ENCODE peak calls at places on chromosomes 1 and 21, in five cellular contexts. A, T, O, C and L are unnamed samples.

GRCh38 chr1:235919797-235920475 is 53.2 kb upstream of the LYST start:
- DNase-seq in T (no peak), O (peak; percentile 87), A (no peak), C (no peak), L (no peak)

GRCh38 chr1:23588749-23589505 is 29.6 kb upstream of the ID3 start:
- DNase-seq in O (no peak), A (no peak), T (no peak), C (no peak), L (no peak)

GRCh38 chr1:31708324-31708723 is 4.5 kb upstream of the COL16A1 start:
- DNase-seq in T (no peak), A (no peak), O (peak; percentile 47), C (no peak), L (no peak)

GRCh38 chr1:6813165-6813564 is 27.9 kb downstream of the CAMTA1 start:
- DNase-seq in A (no peak), T (no peak), O (no peak), C (no peak), L (no peak)

GRCh38 chr1:41540886-41541591 is 56.6 kb upstream of the EDN2 start:
- DNase-seq in O (peak; percentile 61), C (no peak), A (peak; percentile 47), T (peak; percentile 44), L (peak; percentile 17)

GRCh38 chr1:203282720-203283542 is 22.4 kb upstream of the BTG2 start:
- DNase-seq in A (peak; percentile 33), O (no peak), C (peak; percentile 36), T (no peak), L (no peak)

GRCh38 chr1:229597877-229598276 is 28.0 kb downstream of the TAF5L start:
- DNase-seq in O (peak; percentile 56), A (no peak), T (no peak), C (no peak), L (no peak)

GRCh38 chr1:180268556-180269044 is 38.5 kb downstream of the LHX4 start:
- DNase-seq in C (no peak), A (no peak), T (no peak), O (no peak), L (no peak)

GRCh38 chr1:227884370-227885134 is 63.2 kb downstream of the WNT9A start:
- DNase-seq in A (no peak), O (no peak), C (peak; percentile 10), T (no peak), L (no peak)

GRCh38 chr1:206631085-206631509 is 4.2 kb upstream of the DYRK3 start:
- DNase-seq in C (peak; percentile 39), A (peak; percentile 93), O (peak; percentile 80), T (peak; percentile 85), L (peak; percentile 88)

DNA sequence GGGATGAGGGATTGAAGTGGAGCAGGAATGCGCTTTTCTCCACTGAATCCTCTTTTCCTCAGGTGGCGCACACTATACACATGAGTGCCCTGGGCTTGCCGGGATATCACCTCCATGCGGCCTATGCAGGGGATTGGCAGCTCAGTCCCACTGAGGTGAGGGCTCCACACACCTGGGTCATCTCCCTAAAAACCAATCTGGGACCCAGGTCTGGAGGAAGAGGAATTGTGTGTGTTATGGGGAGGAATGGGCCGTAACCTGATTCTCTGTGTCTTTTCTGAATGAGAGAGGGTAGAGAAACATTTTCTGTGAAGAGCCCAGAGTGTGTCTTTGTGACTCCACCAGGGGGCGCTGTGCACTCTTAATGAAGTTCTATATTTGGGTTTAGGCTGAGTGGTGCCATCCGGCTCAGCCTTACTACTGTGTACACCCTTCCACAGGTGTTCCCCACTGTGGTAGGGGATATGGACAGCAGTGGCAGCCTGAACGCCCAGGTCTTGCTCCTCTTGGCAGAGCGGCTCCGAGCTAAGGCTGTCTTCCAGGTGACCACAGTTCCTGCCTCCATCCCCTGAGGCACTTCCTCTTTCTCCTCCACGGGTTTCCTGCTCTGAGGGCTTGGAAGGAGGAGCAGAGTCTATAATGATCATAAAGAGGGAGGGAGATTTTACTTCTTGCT is 1.5 kb downstream of the TOMM40L start:
- DNase-seq in A (peak; percentile 68), T (peak; percentile 87), C (peak; percentile 78), O (peak; percentile 49), L (peak; percentile 92)
- H3K4me3 ChIP-seq in A (peak overlapping the region; percentile 70), T (peak overlapping the region; percentile 93), C (peak overlapping the region; percentile 82), O (peak overlapping the region; percentile 80), L (peak overlapping the region; percentile 63)

GRCh38 chr1:167060141-167061072 is 29.8 kb downstream of the GPA33 start:
- DNase-seq in O (no peak), C (no peak), A (peak; percentile 32), T (peak; percentile 24), L (no peak)
- TF ChIP-seq CTCF in O (peak; percentile 24), C (no peak), A (peak; percentile 23), T (peak; percentile 31), L (peak; percentile 23)

GRCh38 chr1:47230692-47231313 is 1.2 kb downstream of the TAL1 start:
- DNase-seq in A (no peak), T (no peak), C (no peak), O (no peak), L (no peak)
- H3K4me3 ChIP-seq in A (peak overlapping the region; percentile 62), T (no peak overlapping the region), C (peak overlapping the region; percentile 61), O (no peak overlapping the region), L (no peak overlapping the region)

DNA sequence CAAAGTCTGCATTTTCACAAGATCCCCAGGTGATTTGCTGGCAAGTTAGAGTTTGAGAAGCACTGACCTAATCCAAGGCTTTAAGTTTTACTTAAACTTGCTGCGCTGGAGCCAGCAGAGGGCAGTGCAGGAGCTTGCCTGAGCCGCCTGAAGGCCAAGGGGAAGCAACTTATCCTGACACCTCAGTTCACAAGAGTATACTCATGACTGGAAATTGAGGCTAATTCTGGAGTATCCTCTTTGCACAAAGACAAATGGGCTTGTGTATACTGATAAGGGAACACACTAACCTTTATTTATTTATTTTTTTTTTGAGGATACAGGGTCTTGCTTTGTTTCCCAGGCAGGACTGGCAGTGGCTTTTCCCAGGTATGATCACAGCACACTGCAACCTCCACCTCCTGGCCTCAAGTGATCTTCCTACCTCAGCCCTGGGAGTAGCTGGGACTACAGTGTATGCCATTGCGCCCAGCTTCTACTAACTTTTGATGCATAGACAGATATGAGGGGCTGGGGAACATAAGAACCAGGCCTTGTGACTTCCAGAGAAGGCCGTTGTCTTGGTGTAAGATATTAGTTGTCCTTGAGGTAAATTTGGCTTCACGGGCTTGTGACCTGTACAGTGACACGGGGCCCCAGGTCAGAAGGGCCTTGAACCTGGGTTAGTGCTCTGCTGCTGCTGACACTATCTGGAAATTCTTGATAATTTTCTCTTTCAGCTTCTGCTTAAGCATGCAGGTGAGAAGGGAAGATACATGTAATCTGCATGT is 29.0 kb upstream of the SLAMF1 start:
- DNase-seq in C (no peak), T (peak; percentile 77), O (peak; percentile 55), A (peak; percentile 45), L (peak; percentile 92)
- TF ChIP-seq CTCF in C (no peak), T (peak; percentile 83), O (peak; percentile 77), A (peak; percentile 87), L (peak; percentile 88)

GRCh38 chr1:113913312-113913668 is 8.2 kb downstream of the DCLRE1B start:
- DNase-seq in A (no peak), C (no peak), T (no peak), O (no peak), L (no peak)

GRCh38 chr1:113916974-113917373 is 11.8 kb downstream of the DCLRE1B start:
- DNase-seq in O (no peak), A (no peak), C (no peak), T (no peak), L (no peak)

GRCh38 chr1:113917400-113918082 is 11.6 kb upstream of the HIPK1 start:
- DNase-seq in C (no peak), T (peak; percentile 29), A (no peak), O (peak; percentile 18), L (no peak)

GRCh38 chr1:113913887-113914664 is 8.9 kb downstream of the DCLRE1B start:
- DNase-seq in T (no peak), O (no peak), C (no peak), A (peak; percentile 96), L (no peak)

GRCh38 chr1:113912594-113913311 is 7.6 kb downstream of the DCLRE1B start:
- DNase-seq in C (peak; percentile 34), O (peak; percentile 74), A (no peak), T (no peak), L (no peak)
- H3K4me3 ChIP-seq in C (peak overlapping the region; percentile 15), O (no peak overlapping the region), A (no peak overlapping the region), T (no peak overlapping the region), L (no peak overlapping the region)

GRCh38 chr1:63871451-63871850 is 97.6 kb downstream of the ROR1 start:
- DNase-seq in O (no peak), C (no peak), A (no peak), T (no peak), L (no peak)
- TF ChIP-seq CTCF in O (no peak), C (no peak), A (no peak), T (no peak), L (no peak)

DNA sequence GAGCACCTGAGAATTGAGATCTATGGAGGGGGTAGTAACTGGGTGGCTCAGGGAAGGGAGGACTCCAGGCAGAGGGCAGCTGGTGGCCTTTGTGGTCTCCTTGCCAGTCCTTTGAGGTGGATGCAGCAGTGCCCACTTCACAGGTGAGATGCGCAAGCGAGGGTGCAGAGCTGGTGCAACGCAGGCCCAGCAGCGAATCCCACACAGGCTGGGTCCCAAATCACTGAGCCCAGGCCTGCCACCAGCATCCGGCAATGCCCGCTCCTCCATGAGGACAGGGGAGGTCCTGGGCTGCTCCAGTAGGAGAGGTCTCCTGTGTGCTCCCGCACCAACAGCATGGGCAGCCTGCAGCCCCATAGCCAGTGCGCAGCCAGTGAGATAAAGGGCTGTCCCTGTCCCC is 318.0 kb downstream of the PCP4 start:
- DNase-seq in O (no peak), A (no peak), C (no peak), T (no peak), L (no peak)
- H3K4me3 ChIP-seq in O (no peak overlapping the region), A (no peak overlapping the region), C (no peak overlapping the region), T (no peak overlapping the region), L (no peak overlapping the region)

GRCh38 chr1:36352141-36352909 is 28.9 kb upstream of the EVA1B start:
- DNase-seq in A (no peak), O (peak; percentile 48), T (no peak), C (no peak), L (no peak)
- TF ChIP-seq CTCF in A (no peak), O (no peak), T (no peak), C (no peak), L (no peak)

GRCh38 chr1:89070509-89070908 is 5.5 kb upstream of the GBP1 start:
- DNase-seq in O (no peak), T (no peak), A (no peak), C (no peak), L (no peak)

GRCh38 chr1:89065077-89065868 is at the start of gene GBP1:
- DNase-seq in C (no peak), O (peak; percentile 88), A (no peak), T (no peak), L (peak; percentile 70)

GRCh38 chr1:89068291-89068690 is 3.3 kb upstream of the GBP1 start:
- DNase-seq in C (no peak), T (no peak), A (no peak), O (peak; percentile 85), L (no peak)

DNA sequence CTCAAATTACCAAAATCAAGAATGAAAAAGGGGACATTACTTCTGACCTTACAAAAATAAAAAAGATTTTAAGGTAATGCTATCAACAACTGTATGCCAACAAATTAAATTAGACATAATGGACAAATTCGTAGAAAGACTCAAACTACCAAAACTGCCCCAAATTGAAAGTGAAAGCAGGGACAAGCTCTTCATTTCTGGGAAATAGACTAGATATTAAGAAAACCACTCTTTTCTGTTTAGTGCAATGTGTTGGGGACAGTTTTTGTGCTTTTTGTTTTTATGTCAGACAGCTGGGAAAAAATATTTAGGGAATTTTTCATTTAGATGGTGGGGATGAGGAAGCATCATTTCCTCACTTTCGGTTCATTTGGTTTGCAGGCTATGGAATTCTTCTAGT is 4.9 kb upstream of the GBP1 start:
- DNase-seq in T (no peak), O (no peak), A (no peak), C (no peak), L (no peak)
- H3K4me3 ChIP-seq in T (peak overlapping the region; percentile 35), O (peak overlapping the region; percentile 29), A (no peak overlapping the region), C (peak overlapping the region; percentile 10), L (no peak overlapping the region)

GRCh38 chr1:86833461-86834215 is 80.3 kb downstream of the SELENOF start:
- DNase-seq in A (peak; percentile 69), T (peak; percentile 82), C (peak; percentile 66), O (peak; percentile 79), L (peak; percentile 89)
- TF ChIP-seq CTCF in A (peak; percentile 78), T (peak; percentile 35), C (peak; percentile 64), O (peak; percentile 59), L (peak; percentile 45)